ENCODE peak calls at places on chromosomes 16 and 17, in six cellular contexts. V is prostate gland; H is activated effector memory CD4-positive, alpha-beta T cell treated with Interleukin-2 at 50 U/mL for 16 hours; S is naive thymus-derived CD4-positive, alpha-beta T cell; T is progenitor cell of endocrine pancreas; A is activated T-helper 1 cell treated with anti-CD3 and anti-CD28 coated beads, Interleukin-2, amount 50 U/mL, for 16 hours. Q is an unnamed sample.

GRCh38 chr16:71775949-71776348 is 32.7 kb downstream of the AP1G1 start:
- DNase-seq in V (no peak), H (no peak), S (no peak), T (no peak), A (no peak), Q (no peak)

GRCh38 chr17:859461-860195 is 77.5 kb downstream of the MRM3 start:
- DNase-seq in V (peak; percentile 43), H (no peak), S (no peak), T (no peak), A (no peak), Q (no peak)

GRCh38 chr17:6626616-6627015 is 13.9 kb downstream of the KIAA0753 start:
- DNase-seq in V (no peak), H (no peak), S (no peak), T (no peak), A (no peak), Q (no peak)

GRCh38 chr16:16083421-16084156 is 134.2 kb downstream of the ABCC1 start:
- DNase-seq in V (no peak), H (no peak), S (no peak), T (no peak), A (no peak), Q (peak; percentile 58)

GRCh38 chr16:15897386-15897785 is 9.0 kb upstream of the CEP20 start:
- DNase-seq in V (no peak), H (no peak), S (no peak), T (no peak), A (no peak), Q (no peak)

GRCh38 chr16:82062645-82063058 is 27.6 kb downstream of the HSD17B2 start:
- DNase-seq in V (no peak), H (no peak), S (no peak), T (no peak), A (no peak), Q (no peak)

GRCh38 chr16:53893731-53894435 is 189.9 kb downstream of the FTO start:
- DNase-seq in V (peak; percentile 48), H (no peak), S (no peak), T (no peak), A (no peak), Q (peak; percentile 19)

GRCh38 chr17:45029758-45030423 is 21.5 kb downstream of the DCAKD start:
- DNase-seq in V (no peak), H (no peak), S (no peak), T (no peak), A (no peak), Q (no peak)

GRCh38 chr16:778447-778846 is 9.7 kb downstream of the RPUSD1 start:
- DNase-seq in V (no peak), H (no peak), S (no peak), T (no peak), A (no peak), Q (no peak)

GRCh38 chr17:29847527-29847931 is 82.5 kb downstream of the SSH2 start:
- DNase-seq in V (no peak), H (no peak), S (no peak), T (no peak), A (no peak), Q (no peak)

GRCh38 chr16:8740775-8741355 is 56.6 kb downstream of the TMEM186 start:
- DNase-seq in V (peak; percentile 34), H (no peak), S (no peak), T (no peak), A (no peak), Q (no peak)

GRCh38 chr16:4375717-4376116 is 4.1 kb downstream of the VASN start:
- DNase-seq in V (no peak), H (no peak), S (no peak), T (no peak), A (no peak), Q (no peak)

GRCh38 chr17:18002171-18002570 is 29.5 kb downstream of the DRC3 start:
- DNase-seq in V (no peak), H (no peak), S (no peak), T (no peak), A (no peak), Q (no peak)

GRCh38 chr16:4474192-4474961 is at the start of gene NMRAL1:
- DNase-seq in V (peak; percentile 93), H (peak; percentile 72), S (peak; percentile 82), T (peak; percentile 75), A (peak; percentile 57), Q (peak; percentile 96)

GRCh38 chr17:76716146-76716833 is 5.5 kb upstream of the MXRA7 start:
- DNase-seq in V (no peak), H (no peak), S (no peak), T (no peak), A (no peak), Q (peak; percentile 86)

GRCh38 chr17:17514993-17515920 is 19.1 kb upstream of the RASD1 start:
- DNase-seq in V (no peak), H (no peak), S (no peak), T (no peak), A (no peak), Q (no peak)

GRCh38 chr16:73202176-73202729 is 154.3 kb upstream of the ZFHX3 start:
- DNase-seq in V (no peak), H (no peak), S (no peak), T (no peak), A (no peak), Q (no peak)

GRCh38 chr17:48841395-48841831 is 10.6 kb downstream of the CALCOCO2 start:
- DNase-seq in V (peak; percentile 54), H (no peak), S (peak; percentile 63), T (no peak), A (no peak), Q (no peak)

GRCh38 chr17:35799942-35800341 is 4.5 kb upstream of the MMP28 start:
- DNase-seq in V (peak; percentile 94), H (no peak), S (no peak), T (no peak), A (no peak), Q (no peak)

GRCh38 chr16:88505405-88506082 is 52.5 kb downstream of the ZFPM1 start:
- DNase-seq in V (no peak), H (peak; percentile 52), S (peak; percentile 60), T (no peak), A (peak; percentile 45), Q (no peak)

GRCh38 chr16:88065747-88066142 is 114.5 kb downstream of the BANP start:
- DNase-seq in V (no peak), H (no peak), S (no peak), T (no peak), A (no peak), Q (no peak)

GRCh38 chr16:62475573-62475972 is 439.3 kb upstream of the CDH8 start:
- DNase-seq in V (no peak), H (no peak), S (no peak), T (no peak), A (no peak), Q (no peak)

Q was measured in RKO.